ENCODE peak calls at places on chromosomes 2 and 18, in ten cellular contexts. V is IMR-90, O is EH, B is H7, S is NCI-H1105 treated with DMSO at 0.1 percent for 48 hours, P is astrocyte of the spinal cord, I is tibial artery, Z is colonic mucosa, C is upper lobe of right lung, N is stromal cell of bone marrow. X is an unnamed sample.

GRCh38 chr2:133204461-133204860 is 363.8 kb downstream of the NCKAP5 start:
- DNase-seq in N (no peak), O (no peak), B (no peak), P (no peak), Z (no peak), S (no peak), C (no peak), I (no peak), V (no peak), X (no peak)

GRCh38 chr18:4224031-4224704 is 230.9 kb downstream of the DLGAP1 start:
- DNase-seq in Z (no peak), S (no peak), V (no peak), C (no peak), P (no peak), I (no peak), B (no peak), O (no peak), N (no peak), X (no peak)

GRCh38 chr2:144950874-144951560 is 431.1 kb upstream of the ZEB2 start:
- DNase-seq in I (no peak), V (peak), O (peak), Z (no peak), S (no peak), B (no peak), P (peak), N (peak), C (no peak), X (peak)

GRCh38 chr2:45007356-45007755 is 1.9 kb downstream of the SIX2 start:
- DNase-seq in P (no peak), O (no peak), I (no peak), V (no peak), B (no peak), Z (no peak), S (no peak), C (no peak), N (no peak), X (no peak)

GRCh38 chr2:43210467-43211303 is 15.7 kb downstream of the ZFP36L2 start:
- DNase-seq in B (no peak), P (peak), O (peak), C (peak), S (no peak), V (peak), Z (peak), N (peak), I (peak), X (peak)

GRCh38 chr18:79600141-79600540 is 79.5 kb upstream of the CTDP1 start:
- DNase-seq in B (no peak), I (no peak), O (no peak), Z (no peak), P (no peak), N (no peak), C (peak), V (no peak), S (no peak), X (no peak)

GRCh38 chr2:229610871-229611270 is 103.5 kb downstream of the DNER start:
- DNase-seq in C (no peak), S (no peak), P (peak), O (peak), V (peak), B (no peak), Z (no peak), I (no peak), N (no peak), X (peak)

GRCh38 chr2:120233292-120233691 is 10.1 kb upstream of the TMEM185B start:
- DNase-seq in S (no peak), I (no peak), B (no peak), P (no peak), N (no peak), V (no peak), C (no peak), O (no peak), Z (no peak), X (no peak)

GRCh38 chr2:106062627-106063026 is 131.5 kb downstream of the UXS1 start:
- DNase-seq in N (peak), I (peak), V (no peak), O (peak), P (no peak), S (no peak), Z (no peak), B (no peak), C (no peak), X (no peak)